ENCODE peak calls at places on chromosomes 12 and 14, in five cellular contexts. I is IMR-90, K is heart left ventricle, E is thyroid gland, N is body of pancreas. Q is an unnamed sample.

GRCh38 chr14:69260979-69261605 is 1.1 kb downstream of the GALNT16 start:
- DNase-seq in E (peak; percentile 37), N (peak; percentile 42), I (no peak), K (peak; percentile 67), Q (no peak)

GRCh38 chr12:98483621-98484455 is 31.6 kb upstream of the TMPO start:
- DNase-seq in K (no peak), I (no peak), E (no peak), N (peak; percentile 90), Q (no peak)

GRCh38 chr12:81953541-81953940 is 194.4 kb upstream of the PPFIA2 start:
- DNase-seq in E (no peak), N (no peak), K (no peak), I (no peak), Q (no peak)

GRCh38 chr12:101642115-101643067 is 47.6 kb downstream of the MYBPC1 start:
- DNase-seq in I (no peak), N (peak; percentile 79), K (no peak), E (peak; percentile 58), Q (no peak)

GRCh38 chr12:126443977-126444376 is 1378.7 kb downstream of the AACS start:
- DNase-seq in K (no peak), I (no peak), N (no peak), E (no peak), Q (no peak)

GRCh38 chr12:88957358-88957757 is 377.1 kb upstream of the KITLG start:
- DNase-seq in E (no peak), N (no peak), I (peak; percentile 32), K (no peak), Q (no peak)

GRCh38 chr12:99567072-99567471 is 80.5 kb upstream of the GARIN6 start:
- DNase-seq in K (no peak), I (no peak), N (no peak), E (no peak), Q (no peak)

GRCh38 chr12:105570944-105571343 is 240.5 kb downstream of the C12orf75 start:
- DNase-seq in I (no peak), K (no peak), N (no peak), E (no peak), Q (no peak)

GRCh38 chr14:76500480-76500879 is 124.5 kb downstream of the ESRRB start:
- DNase-seq in I (no peak), N (no peak), K (no peak), E (peak; percentile 7), Q (no peak)

GRCh38 chr14:76473381-76474263 is 97.7 kb downstream of the ESRRB start:
- DNase-seq in E (peak; percentile 62), K (peak; percentile 69), I (peak; percentile 6), N (no peak), Q (no peak)

GRCh38 chr12:92136883-92137582 is 8.6 kb downstream of the BTG1 start:
- DNase-seq in E (no peak), I (peak; percentile 97), N (no peak), K (no peak), Q (no peak)

GRCh38 chr14:68309121-68309520 is 483.7 kb downstream of the ZFP36L1 start:
- DNase-seq in I (no peak), K (no peak), N (no peak), E (no peak), Q (no peak)

GRCh38 chr12:19759229-19759628 is 319.9 kb downstream of the AEBP2 start:
- DNase-seq in I (peak; percentile 77), K (no peak), N (no peak), E (no peak), Q (no peak)

GRCh38 chr12:4421590-4422031 is 24.0 kb downstream of the FGF6 start:
- DNase-seq in E (no peak), K (no peak), I (peak; percentile 36), N (no peak), Q (no peak)

GRCh38 chr14:20458031-20458789 is 3.0 kb downstream of the PIP4P1 start:
- DNase-seq in I (no peak), E (no peak), K (no peak), N (no peak), Q (no peak)

GRCh38 chr12:111616177-111616623 is 17.1 kb upstream of the ATXN2 start:
- DNase-seq in I (peak; percentile 21), N (no peak), E (no peak), K (no peak), Q (no peak)

GRCh38 chr12:49974677-49975369 is 2.1 kb downstream of the AQP6 start:
- DNase-seq in K (no peak), E (no peak), I (no peak), N (no peak), Q (no peak)

GRCh38 chr12:24307153-24307552 is 357.7 kb upstream of the SOX5 start:
- DNase-seq in K (no peak), I (no peak), E (no peak), N (no peak), Q (no peak)

GRCh38 chr14:30915596-30915995 is 41.2 kb downstream of the COCH start:
- DNase-seq in K (no peak), I (no peak), E (no peak), N (no peak), Q (no peak)

GRCh38 chr14:52977798-52978197 is 26.9 kb upstream of the FERMT2 start:
- DNase-seq in E (no peak), N (peak; percentile 47), I (no peak), K (no peak), Q (no peak)

GRCh38 chr12:26803552-26803951 is 29.4 kb downstream of the ITPR2 start:
- DNase-seq in K (no peak), I (peak; percentile 50), E (no peak), N (no peak), Q (peak; percentile 51)

GRCh38 chr14:21136024-21136423 is 19.8 kb downstream of the OR5AU1 start:
- DNase-seq in K (no peak), I (peak; percentile 12), N (no peak), E (no peak), Q (no peak)

GRCh38 chr12:112714166-112714565 is 77.4 kb upstream of the RPH3A start:
- DNase-seq in K (no peak), E (no peak), I (no peak), N (no peak), Q (no peak)

GRCh38 chr12:123167329-123167728 is 16.4 kb upstream of the PITPNM2 start:
- DNase-seq in I (no peak), K (no peak), E (no peak), N (no peak), Q (no peak)

GRCh38 chr12:108053512-108053911 is 75.6 kb upstream of the WSCD2 start:
- DNase-seq in E (no peak), N (no peak), K (no peak), I (no peak), Q (no peak)

GRCh38 chr12:10811883-10812536 is 2.0 kb upstream of the TAS2R9 start:
- DNase-seq in I (no peak), N (no peak), K (no peak), E (no peak), Q (no peak)

DNA sequence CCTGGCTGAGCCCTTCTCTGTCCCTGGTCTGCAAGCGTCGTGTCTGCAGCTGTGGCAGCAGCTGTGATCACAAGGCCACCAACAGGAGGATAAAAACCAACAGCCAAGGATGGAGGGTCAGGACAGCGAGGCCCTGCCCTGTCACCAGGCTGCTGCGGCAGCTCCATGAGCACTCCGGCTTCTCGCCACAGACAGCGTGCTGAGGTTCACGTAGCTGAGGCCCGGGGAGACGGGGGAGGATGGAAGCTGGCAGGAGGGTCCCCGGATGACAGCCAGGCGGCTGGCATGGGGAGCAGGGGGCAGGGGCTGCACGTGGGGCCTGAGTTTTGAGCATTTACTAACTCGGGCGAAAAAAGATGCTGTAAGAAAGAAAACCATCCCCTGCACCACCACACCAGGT is 5.4 kb downstream of the XRCC3 start:
- DNase-seq in K (no peak), N (no peak), E (no peak), I (no peak), Q (no peak)
- TF ChIP-seq POLR2A in K (no peak), N (no peak), E (no peak), I (no peak), Q (no peak)

DNA sequence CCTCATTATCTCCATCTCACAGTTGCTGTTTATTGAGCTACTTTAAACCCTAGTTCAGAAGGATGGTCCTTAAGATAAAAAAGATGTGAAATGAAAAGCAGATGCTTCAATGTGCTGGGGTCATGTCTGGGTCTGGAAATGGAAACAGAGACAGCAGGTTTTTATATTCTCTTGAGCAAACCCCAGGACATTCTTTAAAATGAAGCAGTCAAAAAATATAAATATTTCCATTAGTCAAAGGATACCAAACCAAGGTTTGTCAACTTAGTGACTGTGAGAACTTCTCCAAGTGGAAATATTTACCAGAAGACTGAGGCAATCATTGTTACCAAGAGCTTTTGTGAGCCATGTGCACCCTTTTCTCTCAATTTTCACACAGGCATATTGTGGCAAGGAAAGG is 102.5 kb upstream of the DIO2 start:
- DNase-seq in N (no peak), K (no peak), I (peak; percentile 34), E (no peak), Q (no peak)
- H3K4me1 ChIP-seq in N (no peaks in the 10 kb centered on the region), K (no peaks in the 10 kb centered on the region), I (peaks cover 8% of the 10 kb centered on the region), E (no peaks in the 10 kb centered on the region), Q (no peaks in the 10 kb centered on the region)

GRCh38 chr12:122021822-122022392 is at the start of gene BCL7A:
- DNase-seq in E (peak; percentile 78), I (peak; percentile 74), N (peak; percentile 83), K (peak; percentile 73), Q (peak; percentile 67)
- TF ChIP-seq POLR2A in E (peak; percentile 88), I (no peak), N (peak; percentile 79), K (no peak), Q (no peak)

GRCh38 chr12:124925117-124925516 is 10.7 kb upstream of the UBC start:
- DNase-seq in I (no peak), N (no peak), K (no peak), E (no peak), Q (no peak)

GRCh38 chr12:124921200-124922008 is 7.0 kb upstream of the UBC start:
- DNase-seq in E (peak; percentile 51), N (peak; percentile 70), I (peak; percentile 66), K (peak; percentile 53), Q (peak; percentile 51)

GRCh38 chr12:124927325-124928094 is 13.1 kb upstream of the UBC start:
- DNase-seq in I (peak; percentile 79), K (peak; percentile 90), N (peak; percentile 95), E (peak; percentile 91), Q (peak; percentile 93)

GRCh38 chr12:124920353-124920935 is 6.0 kb upstream of the UBC start:
- DNase-seq in E (no peak), N (no peak), I (no peak), K (no peak), Q (no peak)

GRCh38 chr12:124923906-124924734 is 9.7 kb upstream of the UBC start:
- DNase-seq in K (no peak), N (no peak), I (peak; percentile 82), E (no peak), Q (no peak)
- H3K4me1 ChIP-seq in K (peaks cover 4% of the 10 kb centered on the region), N (peaks cover 23% of the 10 kb centered on the region), I (peaks cover 17% of the 10 kb centered on the region), E (peaks cover 25% of the 10 kb centered on the region), Q (no peaks in the 10 kb centered on the region)

GRCh38 chr14:23006544-23007419 is 3.2 kb downstream of the C14orf93 start:
- DNase-seq in K (peak; percentile 97), N (peak; percentile 96), E (peak; percentile 97), I (peak; percentile 97), Q (peak; percentile 95)

GRCh38 chr14:23009483-23009938 is 432 bp downstream of the C14orf93 start:
- DNase-seq in N (no peak), I (no peak), K (no peak), E (no peak), Q (no peak)

GRCh38 chr14:23013056-23014054 is 3.4 kb upstream of the C14orf93 start:
- DNase-seq in E (no peak), K (no peak), N (no peak), I (no peak), Q (no peak)

GRCh38 chr14:23008836-23009235 is 1.1 kb downstream of the C14orf93 start:
- DNase-seq in N (no peak), K (no peak), E (no peak), I (no peak), Q (no peak)

GRCh38 chr14:23009939-23010718 is at the start of gene C14orf93:
- DNase-seq in E (peak; percentile 84), K (peak; percentile 90), I (peak; percentile 48), N (peak; percentile 85), Q (peak; percentile 82)
- TF ChIP-seq POLR2A in E (peak; percentile 65), K (no peak), I (no peak), N (peak; percentile 46), Q (no peak)

Q was measured in breast epithelium.